ENCODE peak calls at places on chromosomes 4 and X, in eight cellular contexts. One of them, this sample, is unnamed.
A peak's percentile ranks its signal among the peaks of the same experiment; 100 is the strongest.

GRCh38 chrX:140087865-140088264 is 122.5 kb upstream of the CXorf66 start:
- DNase-seq in neuronal stem cell: no peak
- DNase-seq in GM23248: no peak
- DNase-seq in H9: no peak
- DNase-seq in fibroblast of lung: no peak
- DNase-seq in hepatocyte: no peak
- DNase-seq in neural progenitor cell: peak; percentile 54
- DNase-seq in IMR-90: no peak
- DNase-seq in this sample: no peak

GRCh38 chr4:5020341-5020740 is 1.1 kb upstream of the CYTL1 start:
- DNase-seq in neuronal stem cell: no peak
- DNase-seq in GM23248: no peak
- DNase-seq in H9: no peak
- DNase-seq in fibroblast of lung: no peak
- DNase-seq in hepatocyte: no peak
- DNase-seq in neural progenitor cell: no peak
- DNase-seq in IMR-90: no peak
- DNase-seq in this sample: no peak

GRCh38 chr4:8104491-8105302 is 53.9 kb downstream of the ABLIM2 start:
- DNase-seq in neuronal stem cell: no peak
- DNase-seq in GM23248: no peak
- DNase-seq in H9: no peak
- DNase-seq in fibroblast of lung: no peak
- DNase-seq in hepatocyte: no peak
- DNase-seq in neural progenitor cell: no peak
- DNase-seq in IMR-90: no peak
- DNase-seq in this sample: no peak

GRCh38 chr4:153483432-153484418 is 17.6 kb downstream of the TMEM131L start:
- DNase-seq in neuronal stem cell: no peak
- DNase-seq in GM23248: no peak
- DNase-seq in H9: no peak
- DNase-seq in fibroblast of lung: no peak
- DNase-seq in hepatocyte: no peak
- DNase-seq in neural progenitor cell: no peak
- DNase-seq in IMR-90: peak; percentile 47
- DNase-seq in this sample: no peak

GRCh38 chr4:28702571-28702970 is 1841.9 kb downstream of the STIM2 start:
- DNase-seq in neuronal stem cell: no peak
- DNase-seq in GM23248: peak; percentile 30
- DNase-seq in H9: no peak
- DNase-seq in fibroblast of lung: peak; percentile 1
- DNase-seq in hepatocyte: no peak
- DNase-seq in neural progenitor cell: no peak
- DNase-seq in IMR-90: peak; percentile 4
- DNase-seq in this sample: no peak

GRCh38 chrX:153681175-153681574 is 6.6 kb upstream of the SLC6A8 start:
- DNase-seq in neuronal stem cell: no peak
- DNase-seq in GM23248: no peak
- DNase-seq in H9: peak; percentile 22
- DNase-seq in fibroblast of lung: no peak
- DNase-seq in hepatocyte: no peak
- DNase-seq in neural progenitor cell: no peak
- DNase-seq in IMR-90: no peak
- DNase-seq in this sample: no peak

GRCh38 chr4:10093801-10094552 is 22.6 kb downstream of the WDR1 start:
- DNase-seq in neuronal stem cell: no peak
- DNase-seq in GM23248: peak; percentile 88
- DNase-seq in H9: no peak
- DNase-seq in fibroblast of lung: peak; percentile 98
- DNase-seq in hepatocyte: peak; percentile 71
- DNase-seq in neural progenitor cell: no peak
- DNase-seq in IMR-90: peak; percentile 89
- DNase-seq in this sample: no peak

GRCh38 chr4:184644553-184645307 is 4.5 kb downstream of the CASP3 start:
- DNase-seq in neuronal stem cell: no peak
- DNase-seq in GM23248: peak; percentile 53
- DNase-seq in H9: no peak
- DNase-seq in fibroblast of lung: peak; percentile 48
- DNase-seq in hepatocyte: no peak
- DNase-seq in neural progenitor cell: no peak
- DNase-seq in IMR-90: peak; percentile 40
- DNase-seq in this sample: no peak

GRCh38 chr4:10061650-10062415 is 40.5 kb upstream of the SLC2A9 start:
- DNase-seq in neuronal stem cell: no peak
- DNase-seq in GM23248: peak; percentile 44
- DNase-seq in H9: no peak
- DNase-seq in fibroblast of lung: peak; percentile 30
- DNase-seq in hepatocyte: no peak
- DNase-seq in neural progenitor cell: no peak
- DNase-seq in IMR-90: peak; percentile 20
- DNase-seq in this sample: no peak

GRCh38 chr4:152780267-152780811 is 585 bp downstream of the ARFIP1 start:
- DNase-seq in neuronal stem cell: no peak
- DNase-seq in GM23248: peak; percentile 75
- DNase-seq in H9: no peak
- DNase-seq in fibroblast of lung: peak; percentile 25
- DNase-seq in hepatocyte: peak; percentile 40
- DNase-seq in neural progenitor cell: peak; percentile 52
- DNase-seq in IMR-90: peak; percentile 22
- DNase-seq in this sample: peak; percentile 30

GRCh38 chrX:63719633-63720032 is 65.4 kb downstream of the ARHGEF9 start:
- DNase-seq in neuronal stem cell: no peak
- DNase-seq in GM23248: no peak
- DNase-seq in H9: no peak
- DNase-seq in fibroblast of lung: no peak
- DNase-seq in hepatocyte: no peak
- DNase-seq in neural progenitor cell: no peak
- DNase-seq in IMR-90: no peak
- DNase-seq in this sample: no peak

GRCh38 chrX:19174401-19175025 is 52.2 kb upstream of the ADGRG2 start:
- DNase-seq in neuronal stem cell: no peak
- DNase-seq in GM23248: peak; percentile 69
- DNase-seq in H9: no peak
- DNase-seq in fibroblast of lung: peak; percentile 60
- DNase-seq in hepatocyte: peak; percentile 49
- DNase-seq in neural progenitor cell: no peak
- DNase-seq in IMR-90: peak; percentile 48
- DNase-seq in this sample: no peak

GRCh38 chr4:128825226-128825625 is 15.7 kb downstream of the JADE1 start:
- DNase-seq in neuronal stem cell: no peak
- DNase-seq in GM23248: peak; percentile 17
- DNase-seq in H9: no peak
- DNase-seq in fibroblast of lung: peak; percentile 58
- DNase-seq in hepatocyte: peak; percentile 77
- DNase-seq in neural progenitor cell: no peak
- DNase-seq in IMR-90: no peak
- DNase-seq in this sample: no peak

GRCh38 chr4:102640669-102641068 is 120.1 kb downstream of the MANBA start:
- DNase-seq in neuronal stem cell: no peak
- DNase-seq in GM23248: peak; percentile 57
- DNase-seq in H9: no peak
- DNase-seq in fibroblast of lung: peak; percentile 81
- DNase-seq in hepatocyte: no peak
- DNase-seq in neural progenitor cell: no peak
- DNase-seq in IMR-90: peak; percentile 72
- DNase-seq in this sample: no peak

GRCh38 chrX:139832728-139833309 is 100.0 kb downstream of the ATP11C start:
- DNase-seq in neuronal stem cell: no peak
- DNase-seq in GM23248: no peak
- DNase-seq in H9: no peak
- DNase-seq in fibroblast of lung: no peak
- DNase-seq in hepatocyte: no peak
- DNase-seq in neural progenitor cell: no peak
- DNase-seq in IMR-90: no peak
- DNase-seq in this sample: no peak

GRCh38 chr4:127965062-127965802 is at the start of the genes ABHD18 and MFSD8:
- DNase-seq in neuronal stem cell: peak; percentile 97
- DNase-seq in GM23248: peak; percentile 100
- DNase-seq in H9: peak; percentile 100
- DNase-seq in fibroblast of lung: peak; percentile 98
- DNase-seq in hepatocyte: peak; percentile 100
- DNase-seq in neural progenitor cell: peak; percentile 100
- DNase-seq in IMR-90: peak; percentile 99
- DNase-seq in this sample: peak; percentile 97

DNA sequence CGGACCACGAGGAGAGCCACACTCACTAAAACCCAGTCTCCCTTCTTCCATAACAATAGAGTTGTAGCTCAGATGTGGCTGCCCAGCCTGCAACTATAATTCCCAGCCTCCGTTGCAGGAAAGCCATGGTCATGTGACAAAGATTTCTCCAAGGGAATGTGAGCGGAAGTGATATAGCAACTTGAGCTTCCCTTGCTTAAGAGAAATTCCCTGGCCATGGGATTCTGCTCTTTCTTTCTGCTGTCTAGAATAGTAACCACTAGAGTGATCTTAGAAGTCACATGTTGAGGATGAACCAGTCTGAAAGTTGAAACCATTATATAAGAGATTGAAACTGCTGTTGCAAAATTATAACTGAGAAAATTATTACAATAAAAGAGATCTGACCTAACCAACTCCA is 86.4 kb upstream of the MED14 start:
- DNase-seq in neuronal stem cell: no peak
- DNase-seq in GM23248: no peak
- DNase-seq in H9: no peak
- DNase-seq in fibroblast of lung: no peak
- DNase-seq in hepatocyte: no peak
- DNase-seq in neural progenitor cell: no peak
- DNase-seq in IMR-90: no peak
- DNase-seq in this sample: no peak
- H3K27ac ChIP-seq in neuronal stem cell: no peak overlapping the region
- H3K27ac ChIP-seq in GM23248: no peak overlapping the region
- H3K27ac ChIP-seq in H9: no peak overlapping the region
- H3K27ac ChIP-seq in fibroblast of lung: no peak overlapping the region
- H3K27ac ChIP-seq in hepatocyte: no peak overlapping the region
- H3K27ac ChIP-seq in neural progenitor cell: no peak overlapping the region
- H3K27ac ChIP-seq in IMR-90: no peak overlapping the region
- H3K27ac ChIP-seq in this sample: no peak overlapping the region

GRCh38 chr4:13905543-13905942 is 278.0 kb upstream of the BOD1L1 start:
- DNase-seq in neuronal stem cell: no peak
- DNase-seq in GM23248: peak; percentile 30
- DNase-seq in H9: no peak
- DNase-seq in fibroblast of lung: peak; percentile 88
- DNase-seq in hepatocyte: no peak
- DNase-seq in neural progenitor cell: no peak
- DNase-seq in IMR-90: peak; percentile 95
- DNase-seq in this sample: no peak
- H3K4me1 ChIP-seq in neuronal stem cell: peaks cover 6% of the 10 kb centered on the region
- H3K4me1 ChIP-seq in GM23248: peaks cover 33% of the 10 kb centered on the region
- H3K4me1 ChIP-seq in H9: peaks cover 6% of the 10 kb centered on the region
- H3K4me1 ChIP-seq in fibroblast of lung: peaks cover 29% of the 10 kb centered on the region
- H3K4me1 ChIP-seq in hepatocyte: peaks cover 11% of the 10 kb centered on the region
- H3K4me1 ChIP-seq in neural progenitor cell: no peaks in the 10 kb centered on the region
- H3K4me1 ChIP-seq in IMR-90: peaks cover 17% of the 10 kb centered on the region
- H3K4me1 ChIP-seq in this sample: peaks cover 40% of the 10 kb centered on the region

GRCh38 chr4:88172987-88173386 is 14.5 kb upstream of the ABCG2 start:
- DNase-seq in neuronal stem cell: no peak
- DNase-seq in GM23248: no peak
- DNase-seq in H9: no peak
- DNase-seq in fibroblast of lung: no peak
- DNase-seq in hepatocyte: no peak
- DNase-seq in neural progenitor cell: no peak
- DNase-seq in IMR-90: no peak
- DNase-seq in this sample: no peak

GRCh38 chr4:88178633-88179231 is 20.3 kb upstream of the ABCG2 start:
- DNase-seq in neuronal stem cell: no peak
- DNase-seq in GM23248: no peak
- DNase-seq in H9: no peak
- DNase-seq in fibroblast of lung: no peak
- DNase-seq in hepatocyte: no peak
- DNase-seq in neural progenitor cell: no peak
- DNase-seq in IMR-90: no peak
- DNase-seq in this sample: peak; percentile 23

GRCh38 chr4:88179261-88179660 is 20.8 kb upstream of the ABCG2 start:
- DNase-seq in neuronal stem cell: no peak
- DNase-seq in GM23248: no peak
- DNase-seq in H9: no peak
- DNase-seq in fibroblast of lung: no peak
- DNase-seq in hepatocyte: no peak
- DNase-seq in neural progenitor cell: no peak
- DNase-seq in IMR-90: no peak
- DNase-seq in this sample: peak; percentile 33

DNA sequence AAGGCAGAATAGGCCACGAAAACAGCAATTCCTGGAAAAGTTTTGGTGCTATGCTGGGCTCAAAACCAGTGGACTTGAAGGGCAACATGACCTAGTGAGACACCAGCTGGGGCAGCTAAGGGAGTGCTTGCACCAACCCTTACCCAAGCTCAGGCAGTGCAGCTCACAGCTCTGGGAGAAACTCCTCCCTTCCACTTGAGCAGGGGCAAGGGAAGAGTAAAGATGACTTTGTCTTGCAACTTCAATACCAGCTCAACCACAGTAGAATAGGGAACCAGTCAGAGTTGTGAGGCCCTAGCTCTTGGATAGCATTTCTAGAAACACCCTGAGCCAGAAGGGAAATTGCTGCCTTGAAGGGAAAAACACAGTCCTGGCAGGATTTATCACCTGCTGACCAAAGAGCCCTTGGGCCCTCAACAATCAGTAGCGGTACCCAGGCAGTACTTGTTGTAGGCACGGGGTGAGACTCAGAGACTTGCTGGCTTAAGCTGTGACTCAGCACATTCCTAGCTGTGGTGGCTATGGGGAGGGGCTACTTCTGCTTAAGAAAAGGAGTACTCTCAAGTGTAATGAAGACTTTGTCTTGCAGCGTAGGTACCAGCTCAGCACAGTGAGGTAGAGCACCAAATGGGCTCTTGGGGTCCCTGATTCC is 19.7 kb upstream of the ABCG2 start:
- DNase-seq in neuronal stem cell: no peak
- DNase-seq in GM23248: peak; percentile 57
- DNase-seq in H9: peak; percentile 95
- DNase-seq in fibroblast of lung: peak; percentile 91
- DNase-seq in hepatocyte: peak; percentile 76
- DNase-seq in neural progenitor cell: peak; percentile 67
- DNase-seq in IMR-90: peak; percentile 85
- DNase-seq in this sample: peak; percentile 79
- H3K4me2 ChIP-seq in neuronal stem cell: no peak overlapping the region
- H3K4me2 ChIP-seq in GM23248: no peak overlapping the region
- H3K4me2 ChIP-seq in H9: no peak overlapping the region
- H3K4me2 ChIP-seq in fibroblast of lung: no peak overlapping the region
- H3K4me2 ChIP-seq in hepatocyte: no peak overlapping the region
- H3K4me2 ChIP-seq in neural progenitor cell: no peak overlapping the region
- H3K4me2 ChIP-seq in IMR-90: no peak overlapping the region
- H3K4me2 ChIP-seq in this sample: peak overlapping the region; percentile 42

DNA sequence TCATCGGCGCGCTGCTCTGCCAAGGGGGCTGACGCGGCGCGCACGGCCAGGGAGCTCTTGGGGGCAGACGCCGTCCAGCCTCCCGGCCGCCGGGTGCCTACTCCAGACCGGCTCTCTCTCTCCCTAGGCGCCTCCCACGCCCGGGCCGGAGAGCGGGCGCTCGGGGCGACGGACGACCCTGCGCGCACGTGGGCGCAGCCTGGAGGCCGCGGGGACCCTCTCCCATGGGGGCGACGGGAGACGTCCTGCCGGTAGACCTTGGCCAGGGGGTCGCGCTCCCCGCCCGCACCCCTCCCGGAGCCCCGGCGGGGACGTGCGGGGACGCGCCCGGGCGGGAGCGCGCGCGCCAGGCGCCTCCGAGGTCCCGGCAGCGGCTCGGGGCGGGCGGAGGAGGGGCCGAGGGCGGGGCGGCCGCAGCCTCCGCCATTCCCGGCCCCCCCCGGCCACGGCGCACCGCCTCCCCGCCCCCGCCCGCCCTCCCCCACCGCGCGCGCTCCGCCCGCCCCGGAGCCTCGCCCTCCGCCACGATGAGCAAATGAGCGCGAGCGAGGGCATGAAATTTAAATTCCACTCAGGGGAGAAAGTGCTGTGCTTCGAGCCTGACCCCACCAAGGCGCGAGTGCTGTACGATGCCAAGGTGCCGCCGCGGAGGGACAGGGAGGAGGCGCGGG is at the start of gene MSL3:
- DNase-seq in neuronal stem cell: peak; percentile 52
- DNase-seq in GM23248: peak; percentile 86
- DNase-seq in H9: peak; percentile 60
- DNase-seq in fibroblast of lung: peak; percentile 73
- DNase-seq in hepatocyte: peak; percentile 81
- DNase-seq in neural progenitor cell: peak; percentile 81
- DNase-seq in IMR-90: peak; percentile 61
- DNase-seq in this sample: no peak
- H3K27ac ChIP-seq in neuronal stem cell: peak within 1 kb of the TSS; percentile 78
- H3K27ac ChIP-seq in GM23248: peak within 1 kb of the TSS; percentile 95
- H3K27ac ChIP-seq in H9: no peak within 1 kb of the TSS
- H3K27ac ChIP-seq in fibroblast of lung: peak within 1 kb of the TSS; percentile 91
- H3K27ac ChIP-seq in hepatocyte: peak within 1 kb of the TSS; percentile 94
- H3K27ac ChIP-seq in neural progenitor cell: no peak within 1 kb of the TSS
- H3K27ac ChIP-seq in IMR-90: peak within 1 kb of the TSS; percentile 98
- H3K27ac ChIP-seq in this sample: peak within 1 kb of the TSS; percentile 83

This sample was measured in keratinocyte.